ENCODE peak calls at places on chromosomes 13 and 19, in five cellular contexts. A is substantia nigra; H is Right ventricle myocardium superior; V is activated T-cell treated with anti-CD3 and anti-CD28 coated beads, Interleukin-2, amount 50 U/mL, for 24 hours; T is nephron progenitor cell. P is an unnamed sample.

GRCh38 chr19:19348266-19348665 is 27.6 kb downstream of the MAU2 start:
- DNase-seq in A (no peak), H (no peak), V (no peak), T (no peak), P (no peak)

GRCh38 chr13:21054313-21054712 is 7.1 kb downstream of the LATS2 start:
- DNase-seq in A (no peak), H (no peak), V (no peak), T (no peak), P (no peak)

GRCh38 chr13:97911311-97912138 is 42.0 kb upstream of the IPO5 start:
- DNase-seq in A (no peak), H (no peak), V (no peak), T (no peak), P (no peak)

GRCh38 chr13:81395368-81395767 is 1054.4 kb upstream of the SPRY2 start:
- DNase-seq in A (no peak), H (no peak), V (no peak), T (peak), P (no peak)

GRCh38 chr13:113412440-113412839 is 40.8 kb downstream of the ADPRHL1 start:
- DNase-seq in A (no peak), H (no peak), V (no peak), T (no peak), P (no peak)

GRCh38 chr13:33743438-33744368 is 74.2 kb upstream of the RFC3 start:
- DNase-seq in A (no peak), H (no peak), V (no peak), T (no peak), P (no peak)

GRCh38 chr19:15640294-15640903 is at the start of gene CYP4F3:
- DNase-seq in A (no peak), H (peak), V (no peak), T (no peak), P (no peak)

GRCh38 chr13:106291006-106291405 is 244.5 kb downstream of the EFNB2 start:
- DNase-seq in A (no peak), H (no peak), V (no peak), T (no peak), P (no peak)

GRCh38 chr13:109160887-109161669 is 531.7 kb downstream of the MYO16 start:
- DNase-seq in A (peak), H (no peak), V (no peak), T (no peak), P (no peak)

GRCh38 chr13:71866173-71867091 is 572 bp downstream of the DACH1 start:
- DNase-seq in A (no peak), H (peak), V (peak), T (peak), P (no peak)

GRCh38 chr19:53511933-53512374 is 26.0 kb upstream of the ZNF331 start:
- DNase-seq in A (peak), H (peak), V (peak), T (peak), P (peak)

GRCh38 chr13:39485314-39485700 is 117.7 kb downstream of the LHFPL6 start:
- DNase-seq in A (no peak), H (no peak), V (no peak), T (no peak), P (no peak)

GRCh38 chr13:76729690-76730089 is 156.5 kb downstream of the KCTD12 start:
- DNase-seq in A (no peak), H (no peak), V (no peak), T (no peak), P (no peak)

GRCh38 chr13:98155475-98156111 is 12.7 kb downstream of the FARP1 start:
- DNase-seq in A (no peak), H (no peak), V (no peak), T (no peak), P (no peak)

GRCh38 chr13:30845297-30846214 is 60.5 kb upstream of the MEDAG start:
- DNase-seq in A (no peak), H (no peak), V (no peak), T (no peak), P (no peak)

GRCh38 chr19:6215701-6216235 is 64.0 kb downstream of the MLLT1 start:
- DNase-seq in A (no peak), H (peak), V (no peak), T (no peak), P (no peak)

GRCh38 chr19:45177817-45178261 is at the start of gene TRAPPC6A:
- DNase-seq in A (no peak), H (no peak), V (no peak), T (no peak), P (no peak)

GRCh38 chr13:77928909-77929308 is 10.3 kb upstream of the EDNRB start:
- DNase-seq in A (no peak), H (no peak), V (no peak), T (no peak), P (no peak)

GRCh38 chr13:39952244-39953233 is 297.1 kb downstream of the COG6 start:
- DNase-seq in A (no peak), H (no peak), V (no peak), T (no peak), P (peak)

GRCh38 chr13:31930901-31931522 is 100.6 kb upstream of the FRY start:
- DNase-seq in A (no peak), H (no peak), V (no peak), T (no peak), P (no peak)

GRCh38 chr19:11587302-11587972 is 9.8 kb upstream of the ZNF627 start:
- DNase-seq in A (peak), H (peak), V (peak), T (peak), P (peak)

GRCh38 chr19:19606021-19606420 is 12.5 kb downstream of the PBX4 start:
- DNase-seq in A (no peak), H (no peak), V (peak), T (no peak), P (no peak)

GRCh38 chr13:99425485-99426341 is 75.6 kb upstream of the TM9SF2 start:
- DNase-seq in A (no peak), H (no peak), V (peak), T (no peak), P (no peak)

GRCh38 chr13:111898956-111899713 is 167.8 kb upstream of the SOX1 start:
- DNase-seq in A (no peak), H (no peak), V (no peak), T (no peak), P (no peak)

GRCh38 chr13:99176309-99177276 is 24.1 kb upstream of the UBAC2 start:
- DNase-seq in A (peak), H (peak), V (peak), T (peak), P (no peak)

GRCh38 chr13:35954207-35954560 is 177.0 kb downstream of the DCLK1 start:
- DNase-seq in A (no peak), H (no peak), V (no peak), T (no peak), P (no peak)

GRCh38 chr13:90416519-90416918 is 931.0 kb upstream of the MIR17HG start:
- DNase-seq in A (no peak), H (no peak), V (no peak), T (no peak), P (no peak)

GRCh38 chr19:51356159-51356801 is 9.9 kb downstream of the ETFB start:
- DNase-seq in A (no peak), H (peak), V (no peak), T (no peak), P (no peak)

GRCh38 chr19:44820648-44821609 is 12.0 kb downstream of the BCAM start:
- DNase-seq in A (no peak), H (peak), V (no peak), T (no peak), P (no peak)

GRCh38 chr13:47337781-47338507 is 441.1 kb upstream of the HTR2A start:
- DNase-seq in A (no peak), H (no peak), V (no peak), T (peak), P (no peak)